ENCODE peak calls at places on chromosomes 1 and 21, in five cellular contexts. One of them, this sample, is unnamed.

GRCh38 chr1:78340006-78340405 is 150.8 kb upstream of the PTGFR start:
- DNase-seq in iris pigment epithelial cell: peak
- DNase-seq in CD8-positive, alpha-beta memory T cell: no peak
- DNase-seq in T-helper 2 cell: no peak
- DNase-seq in stomach: no peak
- DNase-seq in this sample: no peak

GRCh38 chr1:226882631-226883409 is 12.4 kb downstream of the PSEN2 start:
- DNase-seq in T-helper 2 cell: peak
- DNase-seq in CD8-positive, alpha-beta memory T cell: peak
- DNase-seq in stomach: no peak
- DNase-seq in iris pigment epithelial cell: peak
- DNase-seq in this sample: no peak

GRCh38 chr1:70891444-70891843 is 156.2 kb downstream of the PTGER3 start:
- DNase-seq in stomach: no peak
- DNase-seq in CD8-positive, alpha-beta memory T cell: no peak
- DNase-seq in iris pigment epithelial cell: no peak
- DNase-seq in T-helper 2 cell: no peak
- DNase-seq in this sample: no peak

GRCh38 chr1:60583696-60584095 is 498.7 kb upstream of the NFIA start:
- DNase-seq in iris pigment epithelial cell: no peak
- DNase-seq in stomach: no peak
- DNase-seq in CD8-positive, alpha-beta memory T cell: no peak
- DNase-seq in T-helper 2 cell: no peak
- DNase-seq in this sample: no peak

GRCh38 chr1:170340259-170340658 is 191.7 kb upstream of the GORAB start:
- DNase-seq in iris pigment epithelial cell: no peak
- DNase-seq in stomach: no peak
- DNase-seq in T-helper 2 cell: no peak
- DNase-seq in CD8-positive, alpha-beta memory T cell: no peak
- DNase-seq in this sample: no peak

GRCh38 chr1:111516008-111516535 is 12.6 kb upstream of the ADORA3 start:
- DNase-seq in T-helper 2 cell: peak
- DNase-seq in CD8-positive, alpha-beta memory T cell: peak
- DNase-seq in stomach: peak
- DNase-seq in iris pigment epithelial cell: peak
- DNase-seq in this sample: no peak

GRCh38 chr1:205171369-205171768 is 40.1 kb downstream of the DSTYK start:
- DNase-seq in stomach: no peak
- DNase-seq in iris pigment epithelial cell: no peak
- DNase-seq in T-helper 2 cell: no peak
- DNase-seq in CD8-positive, alpha-beta memory T cell: peak
- DNase-seq in this sample: no peak

GRCh38 chr1:210024996-210025395 is 87.0 kb downstream of the SYT14 start:
- DNase-seq in T-helper 2 cell: no peak
- DNase-seq in iris pigment epithelial cell: no peak
- DNase-seq in CD8-positive, alpha-beta memory T cell: no peak
- DNase-seq in stomach: no peak
- DNase-seq in this sample: no peak

GRCh38 chr1:246569248-246570238 is 3.3 kb downstream of the CNST start:
- DNase-seq in CD8-positive, alpha-beta memory T cell: peak
- DNase-seq in stomach: no peak
- DNase-seq in T-helper 2 cell: peak
- DNase-seq in iris pigment epithelial cell: peak
- DNase-seq in this sample: no peak

GRCh38 chr21:25964926-25965325 is 205.6 kb downstream of the APP start:
- DNase-seq in stomach: no peak
- DNase-seq in CD8-positive, alpha-beta memory T cell: no peak
- DNase-seq in T-helper 2 cell: no peak
- DNase-seq in iris pigment epithelial cell: no peak
- DNase-seq in this sample: no peak

GRCh38 chr1:14487671-14488070 is 110.8 kb upstream of the KAZN start:
- DNase-seq in CD8-positive, alpha-beta memory T cell: no peak
- DNase-seq in T-helper 2 cell: no peak
- DNase-seq in iris pigment epithelial cell: peak
- DNase-seq in stomach: no peak
- DNase-seq in this sample: no peak

GRCh38 chr21:28641731-28642130 is 350.9 kb downstream of the LTN1 start:
- DNase-seq in T-helper 2 cell: no peak
- DNase-seq in stomach: no peak
- DNase-seq in iris pigment epithelial cell: no peak
- DNase-seq in CD8-positive, alpha-beta memory T cell: no peak
- DNase-seq in this sample: no peak

GRCh38 chr1:2640626-2641025 is 7.8 kb upstream of the MMEL1 start:
- DNase-seq in T-helper 2 cell: no peak
- DNase-seq in iris pigment epithelial cell: no peak
- DNase-seq in CD8-positive, alpha-beta memory T cell: no peak
- DNase-seq in stomach: no peak
- DNase-seq in this sample: no peak

GRCh38 chr1:228150021-228150457 is 309 bp downstream of the GJC2 start:
- DNase-seq in CD8-positive, alpha-beta memory T cell: no peak
- DNase-seq in stomach: no peak
- DNase-seq in iris pigment epithelial cell: no peak
- DNase-seq in T-helper 2 cell: no peak
- DNase-seq in this sample: peak

GRCh38 chr1:202192770-202193613 is 607 bp upstream of the LGR6 start:
- DNase-seq in CD8-positive, alpha-beta memory T cell: peak
- DNase-seq in stomach: peak
- DNase-seq in iris pigment epithelial cell: peak
- DNase-seq in T-helper 2 cell: peak
- DNase-seq in this sample: peak

GRCh38 chr1:53559854-53560571 is 100.8 kb downstream of the DMRTB1 start:
- DNase-seq in T-helper 2 cell: no peak
- DNase-seq in iris pigment epithelial cell: no peak
- DNase-seq in stomach: no peak
- DNase-seq in CD8-positive, alpha-beta memory T cell: no peak
- DNase-seq in this sample: no peak

GRCh38 chr1:212456166-212456528 is 23.4 kb downstream of the NENF start:
- DNase-seq in stomach: no peak
- DNase-seq in CD8-positive, alpha-beta memory T cell: no peak
- DNase-seq in iris pigment epithelial cell: peak
- DNase-seq in T-helper 2 cell: no peak
- DNase-seq in this sample: no peak

GRCh38 chr1:207923561-207923960 is 12.6 kb upstream of the CD34 start:
- DNase-seq in T-helper 2 cell: no peak
- DNase-seq in iris pigment epithelial cell: no peak
- DNase-seq in stomach: no peak
- DNase-seq in CD8-positive, alpha-beta memory T cell: no peak
- DNase-seq in this sample: no peak

GRCh38 chr1:168556647-168557046 is 12.8 kb upstream of the XCL2 start:
- DNase-seq in CD8-positive, alpha-beta memory T cell: no peak
- DNase-seq in stomach: no peak
- DNase-seq in iris pigment epithelial cell: no peak
- DNase-seq in T-helper 2 cell: no peak
- DNase-seq in this sample: no peak

GRCh38 chr1:44802306-44803061 is 2.3 kb downstream of the PLK3 start:
- DNase-seq in CD8-positive, alpha-beta memory T cell: no peak
- DNase-seq in stomach: no peak
- DNase-seq in iris pigment epithelial cell: no peak
- DNase-seq in T-helper 2 cell: no peak
- DNase-seq in this sample: peak

GRCh38 chr1:207459008-207459407 is 4.9 kb downstream of the CR2 start:
- DNase-seq in T-helper 2 cell: peak
- DNase-seq in stomach: no peak
- DNase-seq in iris pigment epithelial cell: no peak
- DNase-seq in CD8-positive, alpha-beta memory T cell: peak
- DNase-seq in this sample: no peak

GRCh38 chr1:64965239-64966157 is 851 bp downstream of the JAK1 start:
- DNase-seq in stomach: peak
- DNase-seq in T-helper 2 cell: peak
- DNase-seq in CD8-positive, alpha-beta memory T cell: peak
- DNase-seq in iris pigment epithelial cell: peak
- DNase-seq in this sample: no peak

GRCh38 chr1:63621698-63622097 is 28.5 kb downstream of the PGM1 start:
- DNase-seq in T-helper 2 cell: no peak
- DNase-seq in stomach: no peak
- DNase-seq in iris pigment epithelial cell: peak
- DNase-seq in CD8-positive, alpha-beta memory T cell: no peak
- DNase-seq in this sample: no peak

GRCh38 chr21:28111151-28111619 is 881.5 kb downstream of the LTN1 start:
- DNase-seq in stomach: no peak
- DNase-seq in T-helper 2 cell: no peak
- DNase-seq in iris pigment epithelial cell: peak
- DNase-seq in CD8-positive, alpha-beta memory T cell: no peak
- DNase-seq in this sample: no peak

GRCh38 chr1:9031484-9032259 is 5.4 kb upstream of the SLC2A7 start:
- DNase-seq in iris pigment epithelial cell: no peak
- DNase-seq in stomach: no peak
- DNase-seq in T-helper 2 cell: no peak
- DNase-seq in CD8-positive, alpha-beta memory T cell: no peak
- DNase-seq in this sample: no peak

GRCh38 chr21:36629061-36629460 is 69.9 kb upstream of the SIM2 start:
- DNase-seq in iris pigment epithelial cell: no peak
- DNase-seq in T-helper 2 cell: no peak
- DNase-seq in CD8-positive, alpha-beta memory T cell: no peak
- DNase-seq in stomach: no peak
- DNase-seq in this sample: no peak

GRCh38 chr1:14759843-14760242 is 161.4 kb downstream of the KAZN start:
- DNase-seq in T-helper 2 cell: no peak
- DNase-seq in CD8-positive, alpha-beta memory T cell: no peak
- DNase-seq in iris pigment epithelial cell: no peak
- DNase-seq in stomach: no peak
- DNase-seq in this sample: no peak

GRCh38 chr1:78825561-78825960 is 175.9 kb downstream of the IFI44 start:
- DNase-seq in stomach: no peak
- DNase-seq in T-helper 2 cell: no peak
- DNase-seq in CD8-positive, alpha-beta memory T cell: no peak
- DNase-seq in iris pigment epithelial cell: peak
- DNase-seq in this sample: no peak

GRCh38 chr1:174652496-174653280 is 204.9 kb downstream of the GPR52 start:
- DNase-seq in CD8-positive, alpha-beta memory T cell: no peak
- DNase-seq in stomach: no peak
- DNase-seq in T-helper 2 cell: no peak
- DNase-seq in iris pigment epithelial cell: no peak
- DNase-seq in this sample: no peak